ENCODE peak calls at places on chromosome 9, in six cellular contexts. One of them, this sample, is unnamed.

GRCh38 chr9:131111186-131111853 is 14.1 kb upstream of the NUP214 start:
- DNase-seq in AG10803: no peak
- DNase-seq in lung microvascular endothelial cell: no peak
- DNase-seq in cerebellar nuclear complex: no peak
- DNase-seq in activated T-helper 2 cell treated with anti-CD3 and anti-CD28 coated beads, Interferon-gamma antibody, Interleukin-2, Interleukin-4, amounts not matched to agents 10 μg/mL and 5 μg/mL and 100 μg/mL, durations not matched to agents 14 hours and 24 hours and 36 hours: no peak
- DNase-seq in left cardiac atrium: no peak
- DNase-seq in this sample: no peak

GRCh38 chr9:111805841-111806241 is 11.1 kb upstream of the SHOC1 start:
- DNase-seq in AG10803: peak; percentile 61
- DNase-seq in lung microvascular endothelial cell: peak; percentile 63
- DNase-seq in cerebellar nuclear complex: no peak
- DNase-seq in activated T-helper 2 cell treated with anti-CD3 and anti-CD28 coated beads, Interferon-gamma antibody, Interleukin-2, Interleukin-4, amounts not matched to agents 10 μg/mL and 5 μg/mL and 100 μg/mL, durations not matched to agents 14 hours and 24 hours and 36 hours: no peak
- DNase-seq in left cardiac atrium: no peak
- DNase-seq in this sample: no peak

GRCh38 chr9:74281674-74282073 is 215.5 kb upstream of the RORB start:
- DNase-seq in AG10803: no peak
- DNase-seq in lung microvascular endothelial cell: no peak
- DNase-seq in cerebellar nuclear complex: no peak
- DNase-seq in activated T-helper 2 cell treated with anti-CD3 and anti-CD28 coated beads, Interferon-gamma antibody, Interleukin-2, Interleukin-4, amounts not matched to agents 10 μg/mL and 5 μg/mL and 100 μg/mL, durations not matched to agents 14 hours and 24 hours and 36 hours: no peak
- DNase-seq in left cardiac atrium: no peak
- DNase-seq in this sample: no peak

GRCh38 chr9:87873607-87874319 is 8.9 kb upstream of the SPATA31E1 start:
- DNase-seq in AG10803: no peak
- DNase-seq in lung microvascular endothelial cell: no peak
- DNase-seq in cerebellar nuclear complex: no peak
- DNase-seq in activated T-helper 2 cell treated with anti-CD3 and anti-CD28 coated beads, Interferon-gamma antibody, Interleukin-2, Interleukin-4, amounts not matched to agents 10 μg/mL and 5 μg/mL and 100 μg/mL, durations not matched to agents 14 hours and 24 hours and 36 hours: no peak
- DNase-seq in left cardiac atrium: no peak
- DNase-seq in this sample: no peak

GRCh38 chr9:127505396-127506116 is 54.2 kb downstream of the LRSAM1 start:
- DNase-seq in AG10803: peak; percentile 45
- DNase-seq in lung microvascular endothelial cell: peak; percentile 57
- DNase-seq in cerebellar nuclear complex: no peak
- DNase-seq in activated T-helper 2 cell treated with anti-CD3 and anti-CD28 coated beads, Interferon-gamma antibody, Interleukin-2, Interleukin-4, amounts not matched to agents 10 μg/mL and 5 μg/mL and 100 μg/mL, durations not matched to agents 14 hours and 24 hours and 36 hours: peak; percentile 21
- DNase-seq in left cardiac atrium: no peak
- DNase-seq in this sample: peak; percentile 60

GRCh38 chr9:111316796-111317195 is 13.2 kb downstream of the OR2K2 start:
- DNase-seq in AG10803: peak; percentile 67
- DNase-seq in lung microvascular endothelial cell: no peak
- DNase-seq in cerebellar nuclear complex: no peak
- DNase-seq in activated T-helper 2 cell treated with anti-CD3 and anti-CD28 coated beads, Interferon-gamma antibody, Interleukin-2, Interleukin-4, amounts not matched to agents 10 μg/mL and 5 μg/mL and 100 μg/mL, durations not matched to agents 14 hours and 24 hours and 36 hours: no peak
- DNase-seq in left cardiac atrium: no peak
- DNase-seq in this sample: no peak

GRCh38 chr9:129262261-129262660 is 84.2 kb upstream of the IER5L start:
- DNase-seq in AG10803: no peak
- DNase-seq in lung microvascular endothelial cell: peak; percentile 83
- DNase-seq in cerebellar nuclear complex: no peak
- DNase-seq in activated T-helper 2 cell treated with anti-CD3 and anti-CD28 coated beads, Interferon-gamma antibody, Interleukin-2, Interleukin-4, amounts not matched to agents 10 μg/mL and 5 μg/mL and 100 μg/mL, durations not matched to agents 14 hours and 24 hours and 36 hours: no peak
- DNase-seq in left cardiac atrium: peak; percentile 16
- DNase-seq in this sample: peak; percentile 6

GRCh38 chr9:26755476-26755875 is 137.1 kb downstream of the CAAP1 start:
- DNase-seq in AG10803: no peak
- DNase-seq in lung microvascular endothelial cell: no peak
- DNase-seq in cerebellar nuclear complex: no peak
- DNase-seq in activated T-helper 2 cell treated with anti-CD3 and anti-CD28 coated beads, Interferon-gamma antibody, Interleukin-2, Interleukin-4, amounts not matched to agents 10 μg/mL and 5 μg/mL and 100 μg/mL, durations not matched to agents 14 hours and 24 hours and 36 hours: no peak
- DNase-seq in left cardiac atrium: no peak
- DNase-seq in this sample: no peak

GRCh38 chr9:75504721-75505120 is 385.8 kb upstream of the PCSK5 start:
- DNase-seq in AG10803: no peak
- DNase-seq in lung microvascular endothelial cell: peak; percentile 11
- DNase-seq in cerebellar nuclear complex: no peak
- DNase-seq in activated T-helper 2 cell treated with anti-CD3 and anti-CD28 coated beads, Interferon-gamma antibody, Interleukin-2, Interleukin-4, amounts not matched to agents 10 μg/mL and 5 μg/mL and 100 μg/mL, durations not matched to agents 14 hours and 24 hours and 36 hours: no peak
- DNase-seq in left cardiac atrium: no peak
- DNase-seq in this sample: no peak

GRCh38 chr9:17520264-17521058 is 58.4 kb upstream of the SH3GL2 start:
- DNase-seq in AG10803: no peak
- DNase-seq in lung microvascular endothelial cell: no peak
- DNase-seq in cerebellar nuclear complex: no peak
- DNase-seq in activated T-helper 2 cell treated with anti-CD3 and anti-CD28 coated beads, Interferon-gamma antibody, Interleukin-2, Interleukin-4, amounts not matched to agents 10 μg/mL and 5 μg/mL and 100 μg/mL, durations not matched to agents 14 hours and 24 hours and 36 hours: no peak
- DNase-seq in left cardiac atrium: no peak
- DNase-seq in this sample: no peak

GRCh38 chr9:126491256-126491879 is 122.4 kb upstream of the LMX1B start:
- DNase-seq in AG10803: peak; percentile 66
- DNase-seq in lung microvascular endothelial cell: peak; percentile 76
- DNase-seq in cerebellar nuclear complex: peak; percentile 9
- DNase-seq in activated T-helper 2 cell treated with anti-CD3 and anti-CD28 coated beads, Interferon-gamma antibody, Interleukin-2, Interleukin-4, amounts not matched to agents 10 μg/mL and 5 μg/mL and 100 μg/mL, durations not matched to agents 14 hours and 24 hours and 36 hours: peak; percentile 36
- DNase-seq in left cardiac atrium: no peak
- DNase-seq in this sample: peak; percentile 85

GRCh38 chr9:84371737-84372136 is 31.2 kb upstream of the SLC28A3 start:
- DNase-seq in AG10803: peak; percentile 97
- DNase-seq in lung microvascular endothelial cell: no peak
- DNase-seq in cerebellar nuclear complex: no peak
- DNase-seq in activated T-helper 2 cell treated with anti-CD3 and anti-CD28 coated beads, Interferon-gamma antibody, Interleukin-2, Interleukin-4, amounts not matched to agents 10 μg/mL and 5 μg/mL and 100 μg/mL, durations not matched to agents 14 hours and 24 hours and 36 hours: no peak
- DNase-seq in left cardiac atrium: no peak
- DNase-seq in this sample: peak; percentile 66

GRCh38 chr9:18849910-18850677 is 182.9 kb downstream of the SAXO1 start:
- DNase-seq in AG10803: no peak
- DNase-seq in lung microvascular endothelial cell: no peak
- DNase-seq in cerebellar nuclear complex: no peak
- DNase-seq in activated T-helper 2 cell treated with anti-CD3 and anti-CD28 coated beads, Interferon-gamma antibody, Interleukin-2, Interleukin-4, amounts not matched to agents 10 μg/mL and 5 μg/mL and 100 μg/mL, durations not matched to agents 14 hours and 24 hours and 36 hours: no peak
- DNase-seq in left cardiac atrium: no peak
- DNase-seq in this sample: no peak

GRCh38 chr9:135282001-135282731 is 194.7 kb downstream of the OLFM1 start:
- DNase-seq in AG10803: peak; percentile 11
- DNase-seq in lung microvascular endothelial cell: peak; percentile 71
- DNase-seq in cerebellar nuclear complex: peak; percentile 82
- DNase-seq in activated T-helper 2 cell treated with anti-CD3 and anti-CD28 coated beads, Interferon-gamma antibody, Interleukin-2, Interleukin-4, amounts not matched to agents 10 μg/mL and 5 μg/mL and 100 μg/mL, durations not matched to agents 14 hours and 24 hours and 36 hours: no peak
- DNase-seq in left cardiac atrium: peak; percentile 63
- DNase-seq in this sample: no peak

GRCh38 chr9:129623331-129623730 is 2.4 kb upstream of the C9orf50 start:
- DNase-seq in AG10803: peak; percentile 58
- DNase-seq in lung microvascular endothelial cell: no peak
- DNase-seq in cerebellar nuclear complex: no peak
- DNase-seq in activated T-helper 2 cell treated with anti-CD3 and anti-CD28 coated beads, Interferon-gamma antibody, Interleukin-2, Interleukin-4, amounts not matched to agents 10 μg/mL and 5 μg/mL and 100 μg/mL, durations not matched to agents 14 hours and 24 hours and 36 hours: no peak
- DNase-seq in left cardiac atrium: no peak
- DNase-seq in this sample: no peak

GRCh38 chr9:126578029-126578428 is 35.7 kb upstream of the LMX1B start:
- DNase-seq in AG10803: no peak
- DNase-seq in lung microvascular endothelial cell: no peak
- DNase-seq in cerebellar nuclear complex: no peak
- DNase-seq in activated T-helper 2 cell treated with anti-CD3 and anti-CD28 coated beads, Interferon-gamma antibody, Interleukin-2, Interleukin-4, amounts not matched to agents 10 μg/mL and 5 μg/mL and 100 μg/mL, durations not matched to agents 14 hours and 24 hours and 36 hours: no peak
- DNase-seq in left cardiac atrium: no peak
- DNase-seq in this sample: no peak

GRCh38 chr9:132602207-132602606 is 19.8 kb downstream of the BARHL1 start:
- DNase-seq in AG10803: no peak
- DNase-seq in lung microvascular endothelial cell: no peak
- DNase-seq in cerebellar nuclear complex: no peak
- DNase-seq in activated T-helper 2 cell treated with anti-CD3 and anti-CD28 coated beads, Interferon-gamma antibody, Interleukin-2, Interleukin-4, amounts not matched to agents 10 μg/mL and 5 μg/mL and 100 μg/mL, durations not matched to agents 14 hours and 24 hours and 36 hours: no peak
- DNase-seq in left cardiac atrium: no peak
- DNase-seq in this sample: no peak

GRCh38 chr9:8825600-8826147 is 1026.1 kb upstream of the DMAC1 start:
- DNase-seq in AG10803: no peak
- DNase-seq in lung microvascular endothelial cell: no peak
- DNase-seq in cerebellar nuclear complex: no peak
- DNase-seq in activated T-helper 2 cell treated with anti-CD3 and anti-CD28 coated beads, Interferon-gamma antibody, Interleukin-2, Interleukin-4, amounts not matched to agents 10 μg/mL and 5 μg/mL and 100 μg/mL, durations not matched to agents 14 hours and 24 hours and 36 hours: no peak
- DNase-seq in left cardiac atrium: no peak
- DNase-seq in this sample: no peak

GRCh38 chr9:113578877-113579269 is 115.3 kb downstream of the RGS3 start:
- DNase-seq in AG10803: peak; percentile 92
- DNase-seq in lung microvascular endothelial cell: no peak
- DNase-seq in cerebellar nuclear complex: no peak
- DNase-seq in activated T-helper 2 cell treated with anti-CD3 and anti-CD28 coated beads, Interferon-gamma antibody, Interleukin-2, Interleukin-4, amounts not matched to agents 10 μg/mL and 5 μg/mL and 100 μg/mL, durations not matched to agents 14 hours and 24 hours and 36 hours: peak; percentile 84
- DNase-seq in left cardiac atrium: peak; percentile 63
- DNase-seq in this sample: peak; percentile 95

GRCh38 chr9:135657416-135657815 is 5.7 kb upstream of the LCN9 start:
- DNase-seq in AG10803: no peak
- DNase-seq in lung microvascular endothelial cell: no peak
- DNase-seq in cerebellar nuclear complex: no peak
- DNase-seq in activated T-helper 2 cell treated with anti-CD3 and anti-CD28 coated beads, Interferon-gamma antibody, Interleukin-2, Interleukin-4, amounts not matched to agents 10 μg/mL and 5 μg/mL and 100 μg/mL, durations not matched to agents 14 hours and 24 hours and 36 hours: no peak
- DNase-seq in left cardiac atrium: no peak
- DNase-seq in this sample: no peak

GRCh38 chr9:131180454-131180853 is 55.1 kb downstream of the NUP214 start:
- DNase-seq in AG10803: peak; percentile 98
- DNase-seq in lung microvascular endothelial cell: no peak
- DNase-seq in cerebellar nuclear complex: no peak
- DNase-seq in activated T-helper 2 cell treated with anti-CD3 and anti-CD28 coated beads, Interferon-gamma antibody, Interleukin-2, Interleukin-4, amounts not matched to agents 10 μg/mL and 5 μg/mL and 100 μg/mL, durations not matched to agents 14 hours and 24 hours and 36 hours: no peak
- DNase-seq in left cardiac atrium: no peak
- DNase-seq in this sample: no peak

GRCh38 chr9:112265391-112265790 is 68.0 kb downstream of the PTBP3 start:
- DNase-seq in AG10803: no peak
- DNase-seq in lung microvascular endothelial cell: no peak
- DNase-seq in cerebellar nuclear complex: no peak
- DNase-seq in activated T-helper 2 cell treated with anti-CD3 and anti-CD28 coated beads, Interferon-gamma antibody, Interleukin-2, Interleukin-4, amounts not matched to agents 10 μg/mL and 5 μg/mL and 100 μg/mL, durations not matched to agents 14 hours and 24 hours and 36 hours: no peak
- DNase-seq in left cardiac atrium: no peak
- DNase-seq in this sample: no peak

GRCh38 chr9:16000826-16001225 is 448.0 kb downstream of the CCDC171 start:
- DNase-seq in AG10803: no peak
- DNase-seq in lung microvascular endothelial cell: no peak
- DNase-seq in cerebellar nuclear complex: no peak
- DNase-seq in activated T-helper 2 cell treated with anti-CD3 and anti-CD28 coated beads, Interferon-gamma antibody, Interleukin-2, Interleukin-4, amounts not matched to agents 10 μg/mL and 5 μg/mL and 100 μg/mL, durations not matched to agents 14 hours and 24 hours and 36 hours: no peak
- DNase-seq in left cardiac atrium: no peak
- DNase-seq in this sample: no peak

GRCh38 chr9:125496313-125496838 is 210.6 kb downstream of the MAPKAP1 start:
- DNase-seq in AG10803: no peak
- DNase-seq in lung microvascular endothelial cell: no peak
- DNase-seq in cerebellar nuclear complex: no peak
- DNase-seq in activated T-helper 2 cell treated with anti-CD3 and anti-CD28 coated beads, Interferon-gamma antibody, Interleukin-2, Interleukin-4, amounts not matched to agents 10 μg/mL and 5 μg/mL and 100 μg/mL, durations not matched to agents 14 hours and 24 hours and 36 hours: no peak
- DNase-seq in left cardiac atrium: no peak
- DNase-seq in this sample: no peak

GRCh38 chr9:99177576-99178365 is 44.0 kb downstream of the ALG2 start:
- DNase-seq in AG10803: no peak
- DNase-seq in lung microvascular endothelial cell: no peak
- DNase-seq in cerebellar nuclear complex: no peak
- DNase-seq in activated T-helper 2 cell treated with anti-CD3 and anti-CD28 coated beads, Interferon-gamma antibody, Interleukin-2, Interleukin-4, amounts not matched to agents 10 μg/mL and 5 μg/mL and 100 μg/mL, durations not matched to agents 14 hours and 24 hours and 36 hours: no peak
- DNase-seq in left cardiac atrium: no peak
- DNase-seq in this sample: no peak

GRCh38 chr9:99405369-99405768 is 183.3 kb downstream of the SEC61B start:
- DNase-seq in AG10803: no peak
- DNase-seq in lung microvascular endothelial cell: no peak
- DNase-seq in cerebellar nuclear complex: no peak
- DNase-seq in activated T-helper 2 cell treated with anti-CD3 and anti-CD28 coated beads, Interferon-gamma antibody, Interleukin-2, Interleukin-4, amounts not matched to agents 10 μg/mL and 5 μg/mL and 100 μg/mL, durations not matched to agents 14 hours and 24 hours and 36 hours: no peak
- DNase-seq in left cardiac atrium: no peak
- DNase-seq in this sample: no peak

GRCh38 chr9:133115604-133116345 is 5.3 kb downstream of the RALGDS start:
- DNase-seq in AG10803: peak; percentile 46
- DNase-seq in lung microvascular endothelial cell: no peak
- DNase-seq in cerebellar nuclear complex: no peak
- DNase-seq in activated T-helper 2 cell treated with anti-CD3 and anti-CD28 coated beads, Interferon-gamma antibody, Interleukin-2, Interleukin-4, amounts not matched to agents 10 μg/mL and 5 μg/mL and 100 μg/mL, durations not matched to agents 14 hours and 24 hours and 36 hours: peak; percentile 65
- DNase-seq in left cardiac atrium: peak; percentile 20
- DNase-seq in this sample: peak; percentile 79

GRCh38 chr9:35051069-35051967 is 21.1 kb downstream of the VCP start:
- DNase-seq in AG10803: peak; percentile 30
- DNase-seq in lung microvascular endothelial cell: peak; percentile 73
- DNase-seq in cerebellar nuclear complex: peak; percentile 88
- DNase-seq in activated T-helper 2 cell treated with anti-CD3 and anti-CD28 coated beads, Interferon-gamma antibody, Interleukin-2, Interleukin-4, amounts not matched to agents 10 μg/mL and 5 μg/mL and 100 μg/mL, durations not matched to agents 14 hours and 24 hours and 36 hours: peak; percentile 33
- DNase-seq in left cardiac atrium: peak; percentile 40
- DNase-seq in this sample: no peak

GRCh38 chr9:81390802-81391456 is 298.4 kb downstream of the TLE1 start:
- DNase-seq in AG10803: no peak
- DNase-seq in lung microvascular endothelial cell: no peak
- DNase-seq in cerebellar nuclear complex: no peak
- DNase-seq in activated T-helper 2 cell treated with anti-CD3 and anti-CD28 coated beads, Interferon-gamma antibody, Interleukin-2, Interleukin-4, amounts not matched to agents 10 μg/mL and 5 μg/mL and 100 μg/mL, durations not matched to agents 14 hours and 24 hours and 36 hours: no peak
- DNase-seq in left cardiac atrium: no peak
- DNase-seq in this sample: no peak

GRCh38 chr9:97176206-97176605 is 131.3 kb upstream of the CCDC180 start:
- DNase-seq in AG10803: no peak
- DNase-seq in lung microvascular endothelial cell: peak; percentile 20
- DNase-seq in cerebellar nuclear complex: no peak
- DNase-seq in activated T-helper 2 cell treated with anti-CD3 and anti-CD28 coated beads, Interferon-gamma antibody, Interleukin-2, Interleukin-4, amounts not matched to agents 10 μg/mL and 5 μg/mL and 100 μg/mL, durations not matched to agents 14 hours and 24 hours and 36 hours: no peak
- DNase-seq in left cardiac atrium: no peak
- DNase-seq in this sample: no peak

GRCh38 chr9:126822278-126822677 is 17.4 kb downstream of the ZBTB43 start:
- DNase-seq in AG10803: no peak
- DNase-seq in lung microvascular endothelial cell: no peak
- DNase-seq in cerebellar nuclear complex: no peak
- DNase-seq in activated T-helper 2 cell treated with anti-CD3 and anti-CD28 coated beads, Interferon-gamma antibody, Interleukin-2, Interleukin-4, amounts not matched to agents 10 μg/mL and 5 μg/mL and 100 μg/mL, durations not matched to agents 14 hours and 24 hours and 36 hours: no peak
- DNase-seq in left cardiac atrium: no peak
- DNase-seq in this sample: no peak

GRCh38 chr9:125850231-125850630 is 103.1 kb downstream of the PBX3 start:
- DNase-seq in AG10803: no peak
- DNase-seq in lung microvascular endothelial cell: no peak
- DNase-seq in cerebellar nuclear complex: no peak
- DNase-seq in activated T-helper 2 cell treated with anti-CD3 and anti-CD28 coated beads, Interferon-gamma antibody, Interleukin-2, Interleukin-4, amounts not matched to agents 10 μg/mL and 5 μg/mL and 100 μg/mL, durations not matched to agents 14 hours and 24 hours and 36 hours: no peak
- DNase-seq in left cardiac atrium: no peak
- DNase-seq in this sample: no peak

GRCh38 chr9:68653141-68653595 is 51.9 kb upstream of the PIP5K1B start:
- DNase-seq in AG10803: no peak
- DNase-seq in lung microvascular endothelial cell: no peak
- DNase-seq in cerebellar nuclear complex: no peak
- DNase-seq in activated T-helper 2 cell treated with anti-CD3 and anti-CD28 coated beads, Interferon-gamma antibody, Interleukin-2, Interleukin-4, amounts not matched to agents 10 μg/mL and 5 μg/mL and 100 μg/mL, durations not matched to agents 14 hours and 24 hours and 36 hours: peak; percentile 22
- DNase-seq in left cardiac atrium: no peak
- DNase-seq in this sample: no peak

GRCh38 chr9:133108794-133109641 is 12.0 kb downstream of the RALGDS start:
- DNase-seq in AG10803: no peak
- DNase-seq in lung microvascular endothelial cell: no peak
- DNase-seq in cerebellar nuclear complex: no peak
- DNase-seq in activated T-helper 2 cell treated with anti-CD3 and anti-CD28 coated beads, Interferon-gamma antibody, Interleukin-2, Interleukin-4, amounts not matched to agents 10 μg/mL and 5 μg/mL and 100 μg/mL, durations not matched to agents 14 hours and 24 hours and 36 hours: no peak
- DNase-seq in left cardiac atrium: peak; percentile 12
- DNase-seq in this sample: peak; percentile 56

GRCh38 chr9:88742483-88742882 is 207.5 kb downstream of the NXNL2 start:
- DNase-seq in AG10803: peak; percentile 93
- DNase-seq in lung microvascular endothelial cell: no peak
- DNase-seq in cerebellar nuclear complex: no peak
- DNase-seq in activated T-helper 2 cell treated with anti-CD3 and anti-CD28 coated beads, Interferon-gamma antibody, Interleukin-2, Interleukin-4, amounts not matched to agents 10 μg/mL and 5 μg/mL and 100 μg/mL, durations not matched to agents 14 hours and 24 hours and 36 hours: no peak
- DNase-seq in left cardiac atrium: peak; percentile 55
- DNase-seq in this sample: no peak

GRCh38 chr9:127805620-127806019 is 2.9 kb downstream of the FPGS start:
- DNase-seq in AG10803: no peak
- DNase-seq in lung microvascular endothelial cell: peak; percentile 75
- DNase-seq in cerebellar nuclear complex: no peak
- DNase-seq in activated T-helper 2 cell treated with anti-CD3 and anti-CD28 coated beads, Interferon-gamma antibody, Interleukin-2, Interleukin-4, amounts not matched to agents 10 μg/mL and 5 μg/mL and 100 μg/mL, durations not matched to agents 14 hours and 24 hours and 36 hours: no peak
- DNase-seq in left cardiac atrium: no peak
- DNase-seq in this sample: peak; percentile 56

This sample was measured in natural killer cell treated with Interleukin-12 subunit alpha and Interleukin-12 subunit beta and Interleukin-15 and Interleukin-18, amount 100 ng/mL, for 72 hours.